ENCODE peak calls at places on chromosomes 2 and 18, in six cellular contexts. Y, I, O, X, R and V are unnamed samples. For H3K36me3, the result is how much of the 10 kb centered on the place peaks cover.

GRCh38 chr2:105712981-105713596 is 31.6 kb upstream of the NCK2 start:
- DNase-seq in O (peak), Y (no peak), R (no peak), X (no peak), I (no peak), V (no peak)

GRCh38 chr2:170073288-170073687 is 104.7 kb upstream of the MYO3B start:
- DNase-seq in Y (peak), X (peak), R (no peak), I (peak), O (no peak), V (peak)

GRCh38 chr18:27661320-27662049 is 476.4 kb upstream of the CHST9 start:
- DNase-seq in Y (no peak), R (no peak), O (no peak), I (no peak), X (no peak), V (no peak)

GRCh38 chr2:42568431-42569115 is at the start of gene MTA3:
- DNase-seq in X (peak), O (no peak), R (peak), I (peak), Y (peak), V (peak)

GRCh38 chr18:13366541-13366940 is 148.0 kb downstream of the LDLRAD4 start:
- DNase-seq in Y (no peak), O (no peak), R (no peak), I (no peak), X (no peak), V (no peak)

GRCh38 chr18:25299426-25299825 is 52.5 kb downstream of the ZNF521 start:
- DNase-seq in R (no peak), Y (no peak), I (no peak), O (no peak), X (no peak), V (no peak)

GRCh38 chr18:61554117-61554776 is 221.0 kb downstream of the CDH20 start:
- DNase-seq in Y (no peak), R (no peak), I (no peak), X (no peak), O (no peak), V (no peak)

GRCh38 chr2:121527009-121527682 is 3.5 kb upstream of the RNU4ATAC start:
- DNase-seq in R (no peak), I (no peak), O (no peak), Y (no peak), X (no peak), V (no peak)

DNA sequence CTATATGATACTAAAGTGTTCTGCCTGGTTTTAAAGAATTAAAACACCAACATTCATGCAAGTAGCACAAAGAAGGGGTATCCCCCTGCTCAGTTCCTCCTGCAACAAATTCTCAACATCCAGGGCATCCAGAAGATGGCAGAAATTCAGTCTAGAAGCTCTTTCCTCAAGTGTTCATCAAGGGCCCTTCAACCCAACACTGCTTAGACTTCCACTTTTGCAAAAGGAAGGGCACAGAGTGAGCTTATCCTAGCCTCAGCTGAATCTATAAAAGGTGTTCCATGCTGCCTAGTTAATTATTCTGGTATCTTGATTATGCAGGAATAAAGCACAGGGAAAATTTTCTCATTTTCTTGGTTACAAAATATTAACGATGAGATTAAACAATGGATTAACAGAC is 275.8 kb upstream of the CRIM1 start:
- DNase-seq in I (no peak), X (no peak), O (no peak), R (no peak), Y (no peak), V (no peak)
- H3K27ac ChIP-seq in I (no peak), X (no peak), O (no peak), R (no peak), Y (no peak), V (no peak)

GRCh38 chr2:85635636-85636035 is 19.6 kb downstream of the USP39 start:
- DNase-seq in R (no peak), O (no peak), I (no peak), Y (no peak), X (no peak), V (no peak)
- H3K36me3 ChIP-seq in R (half or more), O (under half), I (half or more), Y (under half), X (half or more), V (half or more)

DNA sequence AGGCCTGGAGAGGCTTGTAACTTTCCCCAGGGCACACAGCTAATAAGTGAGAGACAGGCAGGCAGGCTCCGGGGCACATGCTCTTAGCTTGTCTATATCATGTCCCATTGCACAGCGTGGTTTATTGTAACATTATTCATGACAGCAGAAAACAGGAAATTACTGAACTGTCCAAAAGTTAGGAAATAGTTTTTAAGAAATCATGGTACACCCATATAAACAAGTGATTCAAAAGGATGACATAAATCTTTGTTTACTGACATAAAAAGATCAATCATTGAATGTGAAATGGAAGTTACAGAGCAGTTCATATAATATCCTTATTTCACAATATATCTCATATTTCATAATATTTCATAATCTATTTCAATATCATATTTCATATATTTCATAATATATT is 34.3 kb upstream of the TXNDC2 start:
- DNase-seq in I (no peak), Y (no peak), X (peak), R (no peak), O (no peak), V (no peak)
- H3K27ac ChIP-seq in I (peak), Y (no peak), X (no peak), R (no peak), O (no peak), V (no peak)

GRCh38 chr2:113962692-113963480 is 73.0 kb downstream of the ACTR3 start:
- DNase-seq in O (no peak), R (no peak), Y (no peak), X (no peak), I (no peak), V (no peak)
- H3K36me3 ChIP-seq in O (under half), R (under half), Y (under half), X (under half), I (under half), V (under half)

GRCh38 chr18:4549164-4549920 is 94.2 kb upstream of the DLGAP1 start:
- DNase-seq in O (no peak), R (no peak), X (peak), I (no peak), Y (no peak), V (no peak)
- H3K27ac ChIP-seq in O (no peak), R (no peak), X (no peak), I (no peak), Y (no peak), V (no peak)

GRCh38 chr2:234587341-234588053 is 90.6 kb upstream of the ARL4C start:
- DNase-seq in O (no peak), X (peak), Y (no peak), R (no peak), I (no peak), V (no peak)
- H3K36me3 ChIP-seq in O (under half), X (under half), Y (under half), R (under half), I (under half), V (under half)

GRCh38 chr2:24451805-24452498 is 39.1 kb upstream of the NCOA1 start:
- DNase-seq in X (no peak), I (no peak), O (no peak), R (no peak), Y (no peak), V (no peak)
- H3K27ac ChIP-seq in X (no peak), I (no peak), O (no peak), R (no peak), Y (no peak), V (no peak)

GRCh38 chr2:96839288-96839874 is 4.4 kb downstream of the ANKRD23 start:
- DNase-seq in R (peak), I (peak), O (no peak), Y (no peak), X (no peak), V (no peak)

GRCh38 chr2:96839875-96840850 is 3.7 kb downstream of the ANKRD23 start:
- DNase-seq in R (no peak), I (no peak), Y (no peak), X (no peak), O (no peak), V (no peak)

GRCh38 chr2:96835830-96836229 is 8.0 kb downstream of the ANKRD23 start:
- DNase-seq in R (no peak), I (no peak), Y (no peak), O (no peak), X (no peak), V (no peak)

GRCh38 chr2:96838345-96839287 is 5.2 kb downstream of the ANKRD23 start:
- DNase-seq in R (no peak), O (no peak), X (no peak), Y (no peak), I (no peak), V (no peak)

DNA sequence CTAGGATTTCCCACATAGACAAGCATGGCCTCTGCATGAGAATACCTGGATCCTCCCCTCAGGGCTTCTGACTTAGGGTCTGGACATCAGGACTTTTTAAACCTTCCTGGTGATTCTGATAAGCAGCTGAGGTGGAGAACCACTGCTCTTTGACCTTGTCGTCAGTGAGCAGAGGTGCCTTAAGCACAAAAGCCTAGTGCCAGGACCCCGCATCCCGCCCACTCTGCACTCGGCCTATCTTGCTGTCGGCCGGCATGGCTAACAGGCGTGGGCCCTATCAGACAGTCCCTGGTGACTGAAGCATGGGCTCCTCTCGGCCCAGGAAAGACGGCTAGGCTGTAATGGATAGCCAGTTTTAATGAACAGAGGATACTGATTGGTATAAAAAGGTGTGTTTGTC is 6.2 kb downstream of the ANKRD23 start:
- DNase-seq in Y (no peak), I (no peak), R (no peak), O (no peak), X (no peak), V (no peak)
- H3K36me3 ChIP-seq in Y (under half), I (under half), R (under half), O (under half), X (under half), V (under half)

DNA sequence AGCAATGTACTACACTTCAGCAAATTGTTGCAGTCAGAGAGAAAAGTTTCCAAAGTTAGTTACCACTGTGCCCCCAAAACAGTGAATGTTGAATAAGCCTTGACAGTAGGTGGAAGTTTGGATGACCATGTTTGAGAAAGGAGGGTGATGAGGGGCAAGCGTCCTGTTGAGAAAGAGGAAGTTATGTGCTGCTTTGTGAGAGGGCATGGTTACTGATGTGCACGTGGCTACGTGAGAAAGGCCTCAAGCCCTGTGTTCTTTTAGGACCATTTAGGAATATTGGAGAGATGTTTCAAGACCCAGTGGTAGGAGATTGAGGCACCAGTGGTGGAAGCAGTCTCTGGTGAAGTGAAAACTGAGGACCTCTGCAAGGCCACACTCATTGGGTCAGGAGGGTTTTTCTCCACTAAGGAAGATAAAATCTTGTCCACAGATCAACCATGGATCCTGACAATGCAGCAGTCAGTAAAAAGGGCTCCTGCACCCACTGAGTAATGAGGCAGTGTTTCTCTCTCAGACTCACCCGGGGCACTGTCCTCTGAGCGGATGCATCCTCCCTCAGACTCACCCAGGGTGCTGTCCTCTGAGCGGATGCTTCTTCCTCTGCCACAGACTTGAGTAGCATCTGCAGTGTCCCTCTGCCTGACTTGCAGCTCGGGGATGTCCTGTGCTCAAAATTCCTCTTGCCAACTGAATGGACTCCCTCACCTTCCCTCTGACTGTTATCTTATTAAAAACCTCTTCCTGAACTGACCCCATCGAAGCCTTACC is 34.7 kb upstream of the ACTR3 start:
- DNase-seq in O (no peak), X (no peak), R (no peak), Y (no peak), I (no peak), V (no peak)
- H3K27ac ChIP-seq in O (no peak), X (no peak), R (no peak), Y (no peak), I (no peak), V (no peak)